ENCODE peak calls at places on chromosome 6, in five cellular contexts. G, O, U, I and Z are unnamed samples. For H3K4me1 and H3K9me3, the result is how much of the 10 kb centered on the place peaks cover.

GRCh38 chr6:168364793-168365421 is 45.3 kb upstream of the DACT2 start:
- DNase-seq in G (no peak), O (no peak), U (no peak), I (no peak), Z (no peak)

GRCh38 chr6:164109770-164110140 is 695.2 kb downstream of the QKI start:
- DNase-seq in G (no peak), O (no peak), U (peak), I (peak), Z (peak)

GRCh38 chr6:146027586-146028249 is 1.1 kb upstream of the GRM1 start:
- DNase-seq in G (peak), O (peak), U (no peak), I (no peak), Z (no peak)

GRCh38 chr6:64012351-64013060 is 376.9 kb downstream of the PHF3 start:
- DNase-seq in G (peak), O (peak), U (no peak), I (peak), Z (peak)

GRCh38 chr6:114638346-114638745 is 295.5 kb upstream of the HS3ST5 start:
- DNase-seq in G (no peak), O (no peak), U (no peak), I (no peak), Z (peak)

GRCh38 chr6:149225370-149225769 is 92.1 kb upstream of the TAB2 start:
- DNase-seq in G (no peak), O (no peak), U (no peak), I (no peak), Z (no peak)

GRCh38 chr6:7809346-7809745 is 83.4 kb downstream of the BMP6 start:
- DNase-seq in G (no peak), O (no peak), U (no peak), I (no peak), Z (peak)

GRCh38 chr6:63574554-63574900 is 2.2 kb downstream of the LOC128125822 start:
- DNase-seq in G (no peak), O (no peak), U (no peak), I (no peak), Z (no peak)

GRCh38 chr6:111573118-111573883 is 32.4 kb downstream of the TRAF3IP2 start:
- DNase-seq in G (no peak), O (no peak), U (peak), I (peak), Z (peak)
- H3K4me1 ChIP-seq in G (under half), O (under half), U (under half), I (under half), Z (half or more)

GRCh38 chr6:170022291-170022722 is 268.6 kb downstream of the DLL1 start:
- DNase-seq in G (no peak), O (no peak), U (no peak), I (no peak), Z (no peak)
- H3K4me3 ChIP-seq in G (no peak), O (no peak), U (no peak), I (no peak), Z (no peak)

DNA sequence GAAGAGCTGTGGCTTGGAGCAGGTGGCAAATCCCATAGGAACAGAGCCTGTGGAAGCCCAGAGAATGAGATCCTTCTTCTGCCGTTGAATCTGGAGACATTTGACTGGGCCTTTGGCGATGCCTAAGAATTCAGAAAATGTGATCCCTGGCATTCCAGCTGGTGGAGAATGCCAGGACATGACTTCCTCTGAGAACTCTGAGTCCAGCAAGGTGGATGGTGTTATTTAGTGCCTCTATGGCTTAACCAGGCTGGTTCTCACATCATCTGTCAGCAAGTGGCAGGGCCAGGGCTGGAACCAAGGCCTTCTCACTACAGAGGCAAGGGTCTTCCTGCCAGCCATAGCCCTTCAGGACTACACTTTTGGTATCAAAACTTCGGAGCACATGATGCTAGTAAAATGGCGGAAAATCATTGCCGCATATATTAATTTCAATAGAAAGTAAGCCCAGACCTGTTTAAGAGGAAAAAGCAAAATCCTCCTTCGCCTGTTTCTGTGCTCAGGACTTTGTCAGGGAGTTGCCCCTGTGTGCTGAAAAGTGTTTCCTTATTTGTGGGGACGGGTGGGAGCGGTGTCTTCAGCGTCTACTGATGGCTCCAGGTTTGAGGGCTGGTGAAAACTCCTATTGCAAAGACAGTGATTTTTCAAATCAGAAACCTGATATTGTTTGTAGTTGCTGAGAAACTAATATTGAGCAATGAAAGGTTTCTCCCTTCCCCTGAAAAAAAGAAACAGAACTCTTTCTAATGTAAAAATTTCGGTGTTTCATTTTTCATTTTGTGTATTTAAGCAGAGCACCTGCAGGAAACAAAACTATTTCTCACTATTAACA is 23.9 kb downstream of the DUSP22 start:
- DNase-seq in G (no peak), O (no peak), U (no peak), I (no peak), Z (no peak)
- H3K9me3 ChIP-seq in G (under half), O (under half), U (under half), I (under half), Z (under half)

DNA sequence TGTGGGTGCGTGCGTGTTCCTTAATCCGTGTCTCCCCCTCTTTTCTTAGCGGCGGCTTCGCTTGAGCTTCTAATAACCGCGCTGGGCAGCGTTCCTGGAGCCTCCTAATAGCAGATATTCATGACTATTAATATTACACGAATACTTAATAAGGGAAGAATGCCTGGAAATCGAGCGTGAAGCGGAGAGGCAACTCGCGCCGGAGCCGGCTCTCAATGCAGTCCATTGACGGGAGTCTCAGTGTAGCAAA is 3.0 kb downstream of the TFAP2A start:
- DNase-seq in G (no peak), O (no peak), U (no peak), I (no peak), Z (no peak)
- H3K4me1 ChIP-seq in G (under half), O (under half), U (under half), I (under half), Z (under half)

GRCh38 chr6:16804007-16804303 is 42.7 kb upstream of the ATXN1 start:
- DNase-seq in G (no peak), O (no peak), U (no peak), I (peak), Z (no peak)
- H3K4me3 ChIP-seq in G (no peak), O (peak), U (no peak), I (no peak), Z (no peak)

GRCh38 chr6:29547573-29547972 is 12.0 kb downstream of the UBD start:
- DNase-seq in G (no peak), O (no peak), U (no peak), I (no peak), Z (no peak)
- H3K9me3 ChIP-seq in G (under half), O (under half), U (under half), I (under half), Z (under half)

GRCh38 chr6:35219683-35220326 is 6.0 kb downstream of the SCUBE3 start:
- DNase-seq in G (no peak), O (no peak), U (no peak), I (peak), Z (no peak)

GRCh38 chr6:35216412-35216732 is 2.6 kb downstream of the SCUBE3 start:
- DNase-seq in G (no peak), O (no peak), U (no peak), I (no peak), Z (no peak)

GRCh38 chr6:35216832-35217811 is 3.4 kb downstream of the SCUBE3 start:
- DNase-seq in G (no peak), O (no peak), U (no peak), I (no peak), Z (peak)

GRCh38 chr6:35218021-35218420 is 4.3 kb downstream of the SCUBE3 start:
- DNase-seq in G (no peak), O (no peak), U (no peak), I (peak), Z (peak)

DNA sequence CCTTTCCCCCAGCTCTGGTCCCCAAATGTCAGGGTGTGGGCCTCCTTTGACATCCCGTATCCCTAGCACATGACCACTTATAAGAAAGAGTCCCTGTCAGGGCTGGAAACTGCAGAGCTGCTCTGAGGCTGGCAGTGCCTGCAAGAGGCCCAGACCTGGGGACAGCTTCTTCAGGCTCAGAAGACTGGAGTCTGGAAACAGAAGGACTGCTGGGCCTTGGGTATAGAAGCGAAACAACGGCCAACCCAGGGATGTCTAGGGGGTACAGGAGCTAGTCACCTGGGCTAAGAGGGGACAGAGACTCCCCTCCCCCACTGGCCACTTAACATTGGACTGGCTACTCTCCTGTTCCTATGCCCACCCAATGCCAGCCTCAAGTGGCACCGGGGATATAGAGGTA is 4.7 kb downstream of the SCUBE3 start:
- DNase-seq in G (no peak), O (no peak), U (no peak), I (no peak), Z (peak)
- H3K4me1 ChIP-seq in G (under half), O (under half), U (under half), I (under half), Z (under half)

GRCh38 chr6:142846459-142846831 is 98.5 kb downstream of the HIVEP2 start:
- DNase-seq in G (no peak), O (no peak), U (no peak), I (peak), Z (peak)
- H3K4me3 ChIP-seq in G (no peak), O (peak), U (no peak), I (peak), Z (peak)

GRCh38 chr6:18326980-18327379 is 60.2 kb upstream of the RNF144B start:
- DNase-seq in G (no peak), O (no peak), U (no peak), I (no peak), Z (no peak)
- H3K9me3 ChIP-seq in G (under half), O (under half), U (under half), I (under half), Z (under half)